ENCODE peak calls at places on chromosome 22, in eight cellular contexts. One of them, this sample, is unnamed.

GRCh38 chr22:49632199-49633009 is 195.3 kb downstream of the BRD1 start:
- DNase-seq in dorsolateral prefrontal cortex: peak
- DNase-seq in cardiac fibroblast: peak
- DNase-seq in hippocampal formation: peak
- DNase-seq in MCF 10A: no peak
- DNase-seq in right atrium auricular region: no peak
- DNase-seq in posterior cingulate gyrus: peak
- DNase-seq in pancreas: peak
- DNase-seq in this sample: peak

GRCh38 chr22:22386602-22387385 is 121.7 kb downstream of the ZNF280B start:
- DNase-seq in dorsolateral prefrontal cortex: no peak
- DNase-seq in cardiac fibroblast: no peak
- DNase-seq in hippocampal formation: no peak
- DNase-seq in MCF 10A: no peak
- DNase-seq in right atrium auricular region: no peak
- DNase-seq in posterior cingulate gyrus: no peak
- DNase-seq in pancreas: no peak
- DNase-seq in this sample: no peak

GRCh38 chr22:27851974-27852713 is 50.6 kb upstream of the MN1 start:
- DNase-seq in dorsolateral prefrontal cortex: no peak
- DNase-seq in cardiac fibroblast: peak
- DNase-seq in hippocampal formation: no peak
- DNase-seq in MCF 10A: no peak
- DNase-seq in right atrium auricular region: no peak
- DNase-seq in posterior cingulate gyrus: no peak
- DNase-seq in pancreas: no peak
- DNase-seq in this sample: no peak

GRCh38 chr22:36730176-36730858 is 26.8 kb upstream of the CACNG2 start:
- DNase-seq in dorsolateral prefrontal cortex: no peak
- DNase-seq in cardiac fibroblast: no peak
- DNase-seq in hippocampal formation: no peak
- DNase-seq in MCF 10A: no peak
- DNase-seq in right atrium auricular region: no peak
- DNase-seq in posterior cingulate gyrus: no peak
- DNase-seq in pancreas: no peak
- DNase-seq in this sample: no peak

GRCh38 chr22:28072066-28072465 is 153.0 kb upstream of the PITPNB start:
- DNase-seq in dorsolateral prefrontal cortex: no peak
- DNase-seq in cardiac fibroblast: no peak
- DNase-seq in hippocampal formation: no peak
- DNase-seq in MCF 10A: no peak
- DNase-seq in right atrium auricular region: no peak
- DNase-seq in posterior cingulate gyrus: no peak
- DNase-seq in pancreas: no peak
- DNase-seq in this sample: no peak

GRCh38 chr22:39474351-39474991 is 17.7 kb downstream of the MGAT3 start:
- DNase-seq in dorsolateral prefrontal cortex: no peak
- DNase-seq in cardiac fibroblast: no peak
- DNase-seq in hippocampal formation: no peak
- DNase-seq in MCF 10A: no peak
- DNase-seq in right atrium auricular region: no peak
- DNase-seq in posterior cingulate gyrus: no peak
- DNase-seq in pancreas: no peak
- DNase-seq in this sample: no peak

GRCh38 chr22:44020981-44021380 is 3.1 kb upstream of the PARVB start:
- DNase-seq in dorsolateral prefrontal cortex: no peak
- DNase-seq in cardiac fibroblast: no peak
- DNase-seq in hippocampal formation: no peak
- DNase-seq in MCF 10A: no peak
- DNase-seq in right atrium auricular region: no peak
- DNase-seq in posterior cingulate gyrus: no peak
- DNase-seq in pancreas: no peak
- DNase-seq in this sample: no peak

GRCh38 chr22:38305481-38306448 is 11.5 kb downstream of the CSNK1E start:
- DNase-seq in dorsolateral prefrontal cortex: no peak
- DNase-seq in cardiac fibroblast: peak
- DNase-seq in hippocampal formation: no peak
- DNase-seq in MCF 10A: peak
- DNase-seq in right atrium auricular region: no peak
- DNase-seq in posterior cingulate gyrus: no peak
- DNase-seq in pancreas: no peak
- DNase-seq in this sample: no peak

GRCh38 chr22:42947211-42947990 is 67.5 kb downstream of the PACSIN2 start:
- DNase-seq in dorsolateral prefrontal cortex: peak
- DNase-seq in cardiac fibroblast: no peak
- DNase-seq in hippocampal formation: no peak
- DNase-seq in MCF 10A: peak
- DNase-seq in right atrium auricular region: no peak
- DNase-seq in posterior cingulate gyrus: no peak
- DNase-seq in pancreas: peak
- DNase-seq in this sample: no peak

GRCh38 chr22:48898524-48899377 is 928.9 kb downstream of the BRD1 start:
- DNase-seq in dorsolateral prefrontal cortex: no peak
- DNase-seq in cardiac fibroblast: no peak
- DNase-seq in hippocampal formation: no peak
- DNase-seq in MCF 10A: no peak
- DNase-seq in right atrium auricular region: peak
- DNase-seq in posterior cingulate gyrus: no peak
- DNase-seq in pancreas: no peak
- DNase-seq in this sample: no peak

GRCh38 chr22:27267145-27267544 is 534.4 kb downstream of the MN1 start:
- DNase-seq in dorsolateral prefrontal cortex: no peak
- DNase-seq in cardiac fibroblast: no peak
- DNase-seq in hippocampal formation: no peak
- DNase-seq in MCF 10A: no peak
- DNase-seq in right atrium auricular region: no peak
- DNase-seq in posterior cingulate gyrus: no peak
- DNase-seq in pancreas: no peak
- DNase-seq in this sample: no peak

GRCh38 chr22:17201285-17201945 is 17.8 kb downstream of the ADA2 start:
- DNase-seq in dorsolateral prefrontal cortex: no peak
- DNase-seq in cardiac fibroblast: peak
- DNase-seq in hippocampal formation: no peak
- DNase-seq in MCF 10A: no peak
- DNase-seq in right atrium auricular region: no peak
- DNase-seq in posterior cingulate gyrus: no peak
- DNase-seq in pancreas: no peak
- DNase-seq in this sample: no peak

GRCh38 chr22:37274380-37274862 is 7.9 kb upstream of the CYTH4 start:
- DNase-seq in dorsolateral prefrontal cortex: no peak
- DNase-seq in cardiac fibroblast: no peak
- DNase-seq in hippocampal formation: peak
- DNase-seq in MCF 10A: no peak
- DNase-seq in right atrium auricular region: peak
- DNase-seq in posterior cingulate gyrus: peak
- DNase-seq in pancreas: no peak
- DNase-seq in this sample: no peak

GRCh38 chr22:33908201-33909074 is 11.8 kb downstream of the LARGE1 start:
- DNase-seq in dorsolateral prefrontal cortex: no peak
- DNase-seq in cardiac fibroblast: no peak
- DNase-seq in hippocampal formation: no peak
- DNase-seq in MCF 10A: no peak
- DNase-seq in right atrium auricular region: no peak
- DNase-seq in posterior cingulate gyrus: no peak
- DNase-seq in pancreas: no peak
- DNase-seq in this sample: no peak

GRCh38 chr22:39363751-39364484 is 14.1 kb downstream of the SYNGR1 start:
- DNase-seq in dorsolateral prefrontal cortex: no peak
- DNase-seq in cardiac fibroblast: peak
- DNase-seq in hippocampal formation: no peak
- DNase-seq in MCF 10A: no peak
- DNase-seq in right atrium auricular region: no peak
- DNase-seq in posterior cingulate gyrus: peak
- DNase-seq in pancreas: no peak
- DNase-seq in this sample: no peak

GRCh38 chr22:29914165-29914564 is 31.2 kb downstream of the MTMR3 start:
- DNase-seq in dorsolateral prefrontal cortex: no peak
- DNase-seq in cardiac fibroblast: peak
- DNase-seq in hippocampal formation: no peak
- DNase-seq in MCF 10A: peak
- DNase-seq in right atrium auricular region: no peak
- DNase-seq in posterior cingulate gyrus: no peak
- DNase-seq in pancreas: no peak
- DNase-seq in this sample: no peak

GRCh38 chr22:39277135-39277607 is 32.4 kb upstream of the PDGFB start:
- DNase-seq in dorsolateral prefrontal cortex: no peak
- DNase-seq in cardiac fibroblast: peak
- DNase-seq in hippocampal formation: no peak
- DNase-seq in MCF 10A: peak
- DNase-seq in right atrium auricular region: no peak
- DNase-seq in posterior cingulate gyrus: no peak
- DNase-seq in pancreas: no peak
- DNase-seq in this sample: no peak

GRCh38 chr22:17919276-17920144 is 104.9 kb downstream of the MICAL3 start:
- DNase-seq in dorsolateral prefrontal cortex: peak
- DNase-seq in cardiac fibroblast: no peak
- DNase-seq in hippocampal formation: no peak
- DNase-seq in MCF 10A: no peak
- DNase-seq in right atrium auricular region: no peak
- DNase-seq in posterior cingulate gyrus: no peak
- DNase-seq in pancreas: no peak
- DNase-seq in this sample: no peak